ENCODE peak calls at places on chromosomes 1 and 21, in eight cellular contexts. W, P, D, O, H, U, R and A are unnamed samples.
A peak's percentile ranks its signal among the peaks of the same experiment; 100 is the strongest.

GRCh38 chr1:53122194-53122846 is 20.1 kb downstream of the SLC1A7 start:
- DNase-seq in O (no peak), W (no peak), H (no peak), D (no peak), U (no peak), R (no peak), P (peak; percentile 67), A (no peak)

GRCh38 chr1:185894806-185895205 is 160.6 kb downstream of the HMCN1 start:
- DNase-seq in H (no peak), U (no peak), D (no peak), O (no peak), R (no peak), W (no peak), P (peak; percentile 60), A (no peak)

GRCh38 chr1:202228484-202229122 is 35.0 kb downstream of the LGR6 start:
- DNase-seq in R (no peak), W (no peak), P (no peak), H (no peak), U (no peak), D (no peak), O (no peak), A (no peak)

GRCh38 chr21:45339430-45340405 is 52.0 kb upstream of the POFUT2 start:
- DNase-seq in D (no peak), H (no peak), P (peak; percentile 75), U (no peak), W (no peak), R (no peak), O (no peak), A (no peak)

GRCh38 chr1:8217011-8217711 is 100.8 kb upstream of the SLC45A1 start:
- DNase-seq in D (no peak), R (peak; percentile 37), H (no peak), U (no peak), O (peak; percentile 74), P (peak; percentile 47), W (no peak), A (no peak)

GRCh38 chr1:94526581-94526980 is 15.0 kb downstream of the F3 start:
- DNase-seq in R (no peak), D (no peak), U (no peak), P (no peak), W (no peak), O (no peak), H (no peak), A (no peak)

GRCh38 chr1:11069233-11069950 is 9.6 kb upstream of the SRM start:
- DNase-seq in R (no peak), P (no peak), O (no peak), U (no peak), W (no peak), H (no peak), D (no peak), A (no peak)

GRCh38 chr1:157384252-157384651 is 168.1 kb downstream of the FCRL5 start:
- DNase-seq in W (no peak), D (no peak), H (no peak), O (no peak), P (no peak), R (no peak), U (no peak), A (no peak)

GRCh38 chr1:158103860-158104522 is 76.7 kb upstream of the CD1D start:
- DNase-seq in H (no peak), O (peak; percentile 69), W (no peak), R (no peak), D (no peak), U (no peak), P (no peak), A (no peak)

GRCh38 chr1:51612349-51612982 is 4.4 kb upstream of the OSBPL9 start:
- DNase-seq in R (no peak), W (no peak), D (no peak), P (no peak), H (no peak), O (no peak), U (no peak), A (no peak)

GRCh38 chr1:11858968-11859871 is 475 bp upstream of the NPPB start:
- DNase-seq in H (no peak), R (peak; percentile 68), D (no peak), P (peak; percentile 71), U (peak; percentile 44), W (no peak), O (peak; percentile 91), A (peak; percentile 15)